ENCODE peak calls at places on chromosome 19, in seven cellular contexts. One of them, this sample, is unnamed.

GRCh38 chr19:15672580-15673175 is at the start of gene CYP4F12:
- DNase-seq in stimulated activated CD8-positive, alpha-beta memory T cell treated with anti-CD3 and anti-CD28 coated beads, Interleukin-7, amount 100 ng/mL, for 1 hour: no peak
- DNase-seq in left ventricle myocardium inferior: peak
- DNase-seq in progenitor cell of endocrine pancreas: no peak
- DNase-seq in PC-3: peak
- DNase-seq in uterus: peak
- DNase-seq in T-cell: peak
- DNase-seq in this sample: peak

GRCh38 chr19:7265963-7266362 is 28.3 kb downstream of the INSR start:
- DNase-seq in PC-3: no peak
- DNase-seq in T-cell: no peak
- DNase-seq in progenitor cell of endocrine pancreas: no peak
- DNase-seq in stimulated activated CD8-positive, alpha-beta memory T cell treated with anti-CD3 and anti-CD28 coated beads, Interleukin-7, amount 100 ng/mL, for 1 hour: no peak
- DNase-seq in uterus: peak
- DNase-seq in left ventricle myocardium inferior: no peak
- DNase-seq in this sample: no peak

GRCh38 chr19:38975861-38976271 is 324 bp upstream of the FBXO17 start:
- DNase-seq in uterus: peak
- DNase-seq in left ventricle myocardium inferior: no peak
- DNase-seq in PC-3: no peak
- DNase-seq in progenitor cell of endocrine pancreas: no peak
- DNase-seq in stimulated activated CD8-positive, alpha-beta memory T cell treated with anti-CD3 and anti-CD28 coated beads, Interleukin-7, amount 100 ng/mL, for 1 hour: no peak
- DNase-seq in T-cell: no peak
- DNase-seq in this sample: no peak

GRCh38 chr19:31730270-31730669 is 381.0 kb upstream of the TSHZ3 start:
- DNase-seq in progenitor cell of endocrine pancreas: no peak
- DNase-seq in PC-3: no peak
- DNase-seq in uterus: no peak
- DNase-seq in left ventricle myocardium inferior: no peak
- DNase-seq in T-cell: no peak
- DNase-seq in stimulated activated CD8-positive, alpha-beta memory T cell treated with anti-CD3 and anti-CD28 coated beads, Interleukin-7, amount 100 ng/mL, for 1 hour: no peak
- DNase-seq in this sample: no peak

GRCh38 chr19:10018219-10018618 is 4.9 kb downstream of the RDH8 start:
- DNase-seq in T-cell: no peak
- DNase-seq in left ventricle myocardium inferior: no peak
- DNase-seq in PC-3: peak
- DNase-seq in progenitor cell of endocrine pancreas: no peak
- DNase-seq in stimulated activated CD8-positive, alpha-beta memory T cell treated with anti-CD3 and anti-CD28 coated beads, Interleukin-7, amount 100 ng/mL, for 1 hour: no peak
- DNase-seq in uterus: no peak
- DNase-seq in this sample: no peak

GRCh38 chr19:8423821-8424223 is 10.7 kb downstream of the MARCHF2 start:
- DNase-seq in uterus: peak
- DNase-seq in stimulated activated CD8-positive, alpha-beta memory T cell treated with anti-CD3 and anti-CD28 coated beads, Interleukin-7, amount 100 ng/mL, for 1 hour: no peak
- DNase-seq in PC-3: peak
- DNase-seq in left ventricle myocardium inferior: peak
- DNase-seq in progenitor cell of endocrine pancreas: peak
- DNase-seq in T-cell: no peak
- DNase-seq in this sample: peak

GRCh38 chr19:17538684-17539287 is 16.7 kb upstream of the COLGALT1 start:
- DNase-seq in uterus: no peak
- DNase-seq in stimulated activated CD8-positive, alpha-beta memory T cell treated with anti-CD3 and anti-CD28 coated beads, Interleukin-7, amount 100 ng/mL, for 1 hour: no peak
- DNase-seq in PC-3: peak
- DNase-seq in left ventricle myocardium inferior: no peak
- DNase-seq in progenitor cell of endocrine pancreas: no peak
- DNase-seq in T-cell: no peak
- DNase-seq in this sample: no peak

GRCh38 chr19:17680235-17680722 is 7.9 kb downstream of the UNC13A start:
- DNase-seq in left ventricle myocardium inferior: peak
- DNase-seq in uterus: peak
- DNase-seq in PC-3: peak
- DNase-seq in T-cell: peak
- DNase-seq in stimulated activated CD8-positive, alpha-beta memory T cell treated with anti-CD3 and anti-CD28 coated beads, Interleukin-7, amount 100 ng/mL, for 1 hour: peak
- DNase-seq in progenitor cell of endocrine pancreas: no peak
- DNase-seq in this sample: peak

GRCh38 chr19:43798546-43799409 is 3.5 kb downstream of the LYPD5 start:
- DNase-seq in uterus: no peak
- DNase-seq in progenitor cell of endocrine pancreas: peak
- DNase-seq in stimulated activated CD8-positive, alpha-beta memory T cell treated with anti-CD3 and anti-CD28 coated beads, Interleukin-7, amount 100 ng/mL, for 1 hour: peak
- DNase-seq in T-cell: peak
- DNase-seq in left ventricle myocardium inferior: no peak
- DNase-seq in PC-3: peak
- DNase-seq in this sample: no peak

GRCh38 chr19:944663-945241 is 18.9 kb downstream of the ARID3A start:
- DNase-seq in PC-3: no peak
- DNase-seq in left ventricle myocardium inferior: no peak
- DNase-seq in stimulated activated CD8-positive, alpha-beta memory T cell treated with anti-CD3 and anti-CD28 coated beads, Interleukin-7, amount 100 ng/mL, for 1 hour: no peak
- DNase-seq in T-cell: no peak
- DNase-seq in uterus: no peak
- DNase-seq in progenitor cell of endocrine pancreas: no peak
- DNase-seq in this sample: no peak

GRCh38 chr19:737591-738093 is 13.3 kb upstream of the MISP start:
- DNase-seq in left ventricle myocardium inferior: no peak
- DNase-seq in progenitor cell of endocrine pancreas: peak
- DNase-seq in T-cell: peak
- DNase-seq in stimulated activated CD8-positive, alpha-beta memory T cell treated with anti-CD3 and anti-CD28 coated beads, Interleukin-7, amount 100 ng/mL, for 1 hour: peak
- DNase-seq in uterus: no peak
- DNase-seq in PC-3: peak
- DNase-seq in this sample: no peak

GRCh38 chr19:804419-805160 is 7.3 kb downstream of the PTBP1 start:
- DNase-seq in PC-3: no peak
- DNase-seq in uterus: no peak
- DNase-seq in stimulated activated CD8-positive, alpha-beta memory T cell treated with anti-CD3 and anti-CD28 coated beads, Interleukin-7, amount 100 ng/mL, for 1 hour: no peak
- DNase-seq in T-cell: no peak
- DNase-seq in progenitor cell of endocrine pancreas: no peak
- DNase-seq in left ventricle myocardium inferior: no peak
- DNase-seq in this sample: no peak

GRCh38 chr19:35904312-35905068 is 2.2 kb downstream of the HCST start:
- DNase-seq in PC-3: no peak
- DNase-seq in T-cell: no peak
- DNase-seq in progenitor cell of endocrine pancreas: no peak
- DNase-seq in left ventricle myocardium inferior: no peak
- DNase-seq in uterus: no peak
- DNase-seq in stimulated activated CD8-positive, alpha-beta memory T cell treated with anti-CD3 and anti-CD28 coated beads, Interleukin-7, amount 100 ng/mL, for 1 hour: no peak
- DNase-seq in this sample: no peak

GRCh38 chr19:34644991-34645461 is 31.9 kb downstream of the SCGB2B2 start:
- DNase-seq in stimulated activated CD8-positive, alpha-beta memory T cell treated with anti-CD3 and anti-CD28 coated beads, Interleukin-7, amount 100 ng/mL, for 1 hour: no peak
- DNase-seq in uterus: no peak
- DNase-seq in left ventricle myocardium inferior: no peak
- DNase-seq in progenitor cell of endocrine pancreas: no peak
- DNase-seq in PC-3: no peak
- DNase-seq in T-cell: no peak
- DNase-seq in this sample: no peak

GRCh38 chr19:29683009-29683408 is 17.7 kb downstream of the PLEKHF1 start:
- DNase-seq in left ventricle myocardium inferior: no peak
- DNase-seq in uterus: no peak
- DNase-seq in PC-3: no peak
- DNase-seq in stimulated activated CD8-positive, alpha-beta memory T cell treated with anti-CD3 and anti-CD28 coated beads, Interleukin-7, amount 100 ng/mL, for 1 hour: no peak
- DNase-seq in progenitor cell of endocrine pancreas: no peak
- DNase-seq in T-cell: no peak
- DNase-seq in this sample: no peak

GRCh38 chr19:16258440-16258903 is 60.8 kb downstream of the AP1M1 start:
- DNase-seq in T-cell: no peak
- DNase-seq in left ventricle myocardium inferior: peak
- DNase-seq in PC-3: no peak
- DNase-seq in stimulated activated CD8-positive, alpha-beta memory T cell treated with anti-CD3 and anti-CD28 coated beads, Interleukin-7, amount 100 ng/mL, for 1 hour: no peak
- DNase-seq in uterus: peak
- DNase-seq in progenitor cell of endocrine pancreas: no peak
- DNase-seq in this sample: peak

GRCh38 chr19:5356428-5356827 is 15.8 kb upstream of the PTPRS start:
- DNase-seq in progenitor cell of endocrine pancreas: no peak
- DNase-seq in T-cell: no peak
- DNase-seq in stimulated activated CD8-positive, alpha-beta memory T cell treated with anti-CD3 and anti-CD28 coated beads, Interleukin-7, amount 100 ng/mL, for 1 hour: no peak
- DNase-seq in uterus: no peak
- DNase-seq in PC-3: no peak
- DNase-seq in left ventricle myocardium inferior: no peak
- DNase-seq in this sample: no peak

GRCh38 chr19:48121909-48122371 is 11.3 kb upstream of the PLA2G4C start:
- DNase-seq in PC-3: peak
- DNase-seq in stimulated activated CD8-positive, alpha-beta memory T cell treated with anti-CD3 and anti-CD28 coated beads, Interleukin-7, amount 100 ng/mL, for 1 hour: no peak
- DNase-seq in T-cell: no peak
- DNase-seq in progenitor cell of endocrine pancreas: no peak
- DNase-seq in left ventricle myocardium inferior: no peak
- DNase-seq in uterus: peak
- DNase-seq in this sample: no peak

This sample was measured in tibial nerve.